ENCODE peak calls at places on chromosomes 16 and 17, in eight cellular contexts. Y, C, R, T, I, X, E and S are unnamed samples.

GRCh38 chr17:39920218-39921210 is 2.1 kb upstream of the GSDMB start:
- DNase-seq in I (no peak), T (no peak), R (no peak), X (no peak), Y (no peak), C (no peak), E (no peak), S (no peak)

GRCh38 chr16:67115649-67116048 is 5.9 kb downstream of the PHAF1 start:
- DNase-seq in E (no peak), Y (no peak), T (no peak), R (peak; percentile 88), C (no peak), I (peak; percentile 86), X (no peak), S (peak; percentile 87)

GRCh38 chr17:42879596-42879985 is 21.0 kb upstream of the G6PC1 start:
- DNase-seq in I (peak; percentile 22), X (no peak), T (no peak), R (peak; percentile 20), Y (no peak), E (no peak), C (no peak), S (peak; percentile 55)

GRCh38 chr17:33137411-33137810 is 145.8 kb downstream of the SPACA3 start:
- DNase-seq in T (no peak), X (no peak), I (no peak), R (no peak), C (no peak), Y (no peak), E (no peak), S (no peak)

GRCh38 chr17:59521465-59522126 is 43.8 kb upstream of the DHX40 start:
- DNase-seq in C (peak; percentile 56), I (peak; percentile 46), X (peak; percentile 56), R (peak; percentile 28), E (peak; percentile 67), Y (peak; percentile 63), T (peak; percentile 73), S (peak; percentile 49)

GRCh38 chr17:73302189-73302588 is 9.6 kb downstream of the CDC42EP4 start:
- DNase-seq in E (no peak), T (no peak), C (no peak), Y (no peak), R (no peak), X (no peak), I (peak; percentile 54), S (peak; percentile 76)

GRCh38 chr16:50067290-50067853 is 1.6 kb downstream of the HEATR3 start:
- DNase-seq in C (peak; percentile 60), X (peak; percentile 12), T (peak; percentile 53), E (peak; percentile 26), R (peak; percentile 28), I (peak; percentile 59), Y (no peak), S (peak; percentile 72)

GRCh38 chr17:71970312-71970711 is 150.5 kb upstream of the SOX9 start:
- DNase-seq in Y (no peak), E (no peak), X (no peak), R (no peak), T (no peak), I (peak; percentile 21), C (no peak), S (peak; percentile 22)